ENCODE peak calls at places on chromosomes 13 and 19, in four cellular contexts. One of them, this sample, is unnamed.
A peak's percentile ranks its signal among the peaks of the same experiment; 100 is the strongest.

GRCh38 chr19:49895566-49896297 is 955 bp downstream of the IL4I1 start:
- DNase-seq in SK-N-SH: no peak
- DNase-seq in HepG2: no peak
- DNase-seq in K562: no peak
- DNase-seq in this sample: no peak

GRCh38 chr13:102128216-102128800 is 273.5 kb downstream of the FGF14 start:
- DNase-seq in SK-N-SH: no peak
- DNase-seq in HepG2: no peak
- DNase-seq in K562: no peak
- DNase-seq in this sample: no peak

GRCh38 chr13:40408602-40409001 is 257.8 kb downstream of the FOXO1 start:
- DNase-seq in SK-N-SH: no peak
- DNase-seq in K562: no peak
- DNase-seq in HepG2: no peak
- DNase-seq in this sample: no peak

GRCh38 chr13:19817106-19817505 is 34.4 kb upstream of the PSPC1 start:
- DNase-seq in SK-N-SH: no peak
- DNase-seq in K562: no peak
- DNase-seq in HepG2: no peak
- DNase-seq in this sample: no peak

GRCh38 chr13:27975579-27976361 is 6.7 kb upstream of the CDX2 start:
- DNase-seq in K562: no peak
- DNase-seq in HepG2: no peak
- DNase-seq in SK-N-SH: peak; percentile 15
- DNase-seq in this sample: no peak

GRCh38 chr19:18349524-18350128 is 9.2 kb downstream of the PGPEP1 start:
- DNase-seq in SK-N-SH: peak; percentile 84
- DNase-seq in HepG2: peak; percentile 40
- DNase-seq in K562: peak; percentile 73
- DNase-seq in this sample: peak; percentile 71

GRCh38 chr19:55069137-55069858 is 6.3 kb upstream of the RDH13 start:
- DNase-seq in K562: peak; percentile 73
- DNase-seq in SK-N-SH: peak; percentile 66
- DNase-seq in HepG2: no peak
- DNase-seq in this sample: peak; percentile 50

GRCh38 chr19:1746401-1747284 is 6.7 kb upstream of the ONECUT3 start:
- DNase-seq in HepG2: no peak
- DNase-seq in SK-N-SH: no peak
- DNase-seq in K562: no peak
- DNase-seq in this sample: no peak

GRCh38 chr13:33213024-33213795 is 72.3 kb downstream of the STARD13 start:
- DNase-seq in SK-N-SH: no peak
- DNase-seq in HepG2: peak; percentile 46
- DNase-seq in K562: no peak
- DNase-seq in this sample: no peak

GRCh38 chr19:58570770-58571574 is 2.2 kb downstream of the MZF1 start:
- DNase-seq in HepG2: no peak
- DNase-seq in SK-N-SH: no peak
- DNase-seq in K562: no peak
- DNase-seq in this sample: peak; percentile 6

GRCh38 chr19:8240274-8241229 is 31.4 kb downstream of the CERS4 start:
- DNase-seq in K562: peak; percentile 96
- DNase-seq in SK-N-SH: peak; percentile 93
- DNase-seq in HepG2: peak; percentile 90
- DNase-seq in this sample: peak; percentile 76

DNA sequence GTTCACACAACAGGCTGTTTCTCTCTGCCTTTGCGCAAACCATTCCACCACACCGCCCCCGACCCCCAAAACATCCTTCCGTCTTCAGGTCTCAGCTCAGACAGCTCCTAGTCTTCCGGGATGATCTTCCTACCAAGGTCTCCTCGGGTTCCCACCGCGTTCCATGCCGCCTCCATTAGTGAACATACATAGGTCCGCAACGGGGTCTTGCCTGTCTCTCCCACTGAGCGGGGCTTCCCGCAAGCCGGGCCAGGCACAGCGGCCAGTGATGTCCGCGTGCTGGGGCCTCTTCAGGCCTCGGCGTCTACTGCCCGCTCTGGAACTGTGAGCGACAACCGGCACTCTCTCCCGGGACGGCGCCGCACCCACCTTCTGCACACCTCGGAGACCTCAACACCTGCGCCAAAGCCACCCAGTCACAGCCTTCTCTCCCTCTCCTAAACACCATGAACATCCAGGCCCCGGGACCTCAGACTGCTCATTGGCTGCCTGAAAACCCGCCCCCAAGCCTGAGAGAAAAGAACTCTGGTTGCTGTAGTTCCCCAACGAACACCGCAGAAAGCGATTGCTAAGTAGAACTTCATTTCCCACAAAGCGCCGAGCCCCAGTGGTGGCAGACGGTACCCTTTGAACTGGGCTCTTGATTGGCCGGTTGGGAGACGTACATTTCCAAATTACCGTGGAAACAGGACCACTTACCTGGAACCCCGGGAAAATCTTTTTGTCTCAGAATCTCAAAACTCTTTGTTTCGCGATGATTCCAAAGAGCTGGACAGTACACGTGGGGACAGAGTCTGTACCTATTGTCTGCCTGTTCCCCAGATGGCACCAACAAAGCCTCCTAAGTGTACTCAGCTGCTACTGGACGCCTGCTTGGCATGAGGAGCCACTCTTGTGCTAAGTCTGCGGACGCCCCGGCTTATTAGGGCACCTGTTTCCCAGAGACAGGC is 9.5 kb downstream of the DYRK1B start:
- DNase-seq in SK-N-SH: peak; percentile 93
- DNase-seq in K562: no peak
- DNase-seq in HepG2: peak; percentile 77
- DNase-seq in this sample: peak; percentile 91
- TF ChIP-seq USF2 in SK-N-SH: no peak
- TF ChIP-seq USF2 in K562: no peak
- TF ChIP-seq USF2 in HepG2: no peak
- TF ChIP-seq USF2 in this sample: no peak

GRCh38 chr13:52026246-52026626 is 1.7 kb downstream of the UTP14C start:
- DNase-seq in K562: no peak
- DNase-seq in HepG2: peak; percentile 35
- DNase-seq in SK-N-SH: no peak
- DNase-seq in this sample: no peak

GRCh38 chr13:52022355-52022754 is 2.1 kb upstream of the UTP14C start:
- DNase-seq in HepG2: no peak
- DNase-seq in SK-N-SH: no peak
- DNase-seq in K562: peak; percentile 54
- DNase-seq in this sample: no peak

GRCh38 chr13:52024481-52024880 is at the start of gene UTP14C:
- DNase-seq in SK-N-SH: no peak
- DNase-seq in K562: no peak
- DNase-seq in HepG2: no peak
- DNase-seq in this sample: no peak

GRCh38 chr13:52027832-52028231 is 3.3 kb downstream of the UTP14C start:
- DNase-seq in HepG2: no peak
- DNase-seq in SK-N-SH: no peak
- DNase-seq in K562: no peak
- DNase-seq in this sample: no peak

DNA sequence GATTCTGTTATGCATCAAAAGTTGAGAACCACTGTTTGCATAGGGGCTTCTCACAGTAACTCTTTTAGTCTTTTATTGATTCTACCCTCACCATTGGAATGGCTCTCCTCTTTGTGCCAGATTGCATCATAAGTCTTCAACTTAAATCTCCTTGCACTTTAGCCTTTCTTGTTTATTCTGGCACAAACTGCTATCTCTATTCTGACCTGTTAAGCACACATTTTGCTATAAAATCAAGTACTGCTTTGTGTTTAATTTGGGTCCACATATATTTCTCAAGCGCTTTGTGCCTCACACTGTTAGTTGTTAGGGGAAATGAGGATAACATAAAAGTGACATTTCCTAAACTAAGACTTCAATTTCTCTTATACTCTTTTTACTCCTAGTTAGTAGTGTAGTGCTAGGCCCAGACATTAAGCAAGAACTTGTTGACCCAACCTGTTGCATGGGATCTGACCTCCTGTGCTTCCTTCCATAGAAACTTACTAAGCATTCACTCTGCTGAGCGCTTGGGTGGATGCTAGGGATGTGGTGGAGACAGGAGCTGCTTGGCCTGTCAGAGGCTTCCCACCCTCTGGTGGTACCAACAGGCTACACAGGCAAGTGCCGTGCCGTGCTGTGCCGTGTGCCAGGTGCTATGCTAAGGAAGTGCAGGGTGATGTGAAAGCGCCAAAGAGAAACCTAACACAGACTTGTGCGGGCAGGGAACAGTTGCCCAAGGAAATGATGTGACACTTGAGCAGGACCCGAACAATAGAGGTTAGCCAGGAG is 1.2 kb downstream of the UTP14C start:
- DNase-seq in HepG2: peak; percentile 96
- DNase-seq in K562: no peak
- DNase-seq in SK-N-SH: no peak
- DNase-seq in this sample: no peak
- TF ChIP-seq FOXJ3 in HepG2: peak; percentile 96
- TF ChIP-seq FOXJ3 in K562: no peak
- TF ChIP-seq FOXJ3 in SK-N-SH: no peak
- TF ChIP-seq FOXJ3 in this sample: no peak

GRCh38 chr13:44189085-44189484 is 184.5 kb upstream of the SERP2 start:
- DNase-seq in HepG2: no peak
- DNase-seq in SK-N-SH: no peak
- DNase-seq in K562: no peak
- DNase-seq in this sample: no peak

GRCh38 chr13:44191504-44192171 is 182.0 kb upstream of the SERP2 start:
- DNase-seq in HepG2: peak; percentile 64
- DNase-seq in SK-N-SH: peak; percentile 58
- DNase-seq in K562: peak; percentile 49
- DNase-seq in this sample: peak; percentile 21

GRCh38 chr13:44191103-44191502 is 182.5 kb upstream of the SERP2 start:
- DNase-seq in K562: no peak
- DNase-seq in HepG2: no peak
- DNase-seq in SK-N-SH: no peak
- DNase-seq in this sample: no peak

GRCh38 chr13:44184740-44185139 is 188.9 kb upstream of the SERP2 start:
- DNase-seq in SK-N-SH: no peak
- DNase-seq in K562: no peak
- DNase-seq in HepG2: no peak
- DNase-seq in this sample: no peak

DNA sequence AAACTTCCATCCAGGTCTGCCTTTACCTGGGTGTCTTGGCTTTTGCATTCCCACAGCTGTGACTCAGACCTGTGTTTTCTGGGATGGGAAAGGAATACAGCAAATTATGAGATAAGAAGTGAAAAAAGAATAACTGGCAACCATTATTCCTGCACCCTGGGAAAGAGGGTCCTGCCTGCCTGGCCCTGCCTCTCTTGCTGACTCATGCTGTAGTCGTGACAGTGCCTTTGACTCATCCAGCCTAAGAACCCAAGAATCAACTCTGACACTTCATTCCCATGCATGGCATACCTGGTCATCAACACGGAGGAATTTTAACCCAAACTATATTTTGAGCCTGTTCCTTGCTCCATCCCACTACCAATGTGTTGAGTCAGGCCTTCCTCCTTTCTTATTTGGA is 185.4 kb upstream of the SERP2 start:
- DNase-seq in HepG2: no peak
- DNase-seq in SK-N-SH: no peak
- DNase-seq in K562: no peak
- DNase-seq in this sample: no peak
- TF ChIP-seq USF2 in HepG2: no peak
- TF ChIP-seq USF2 in SK-N-SH: no peak
- TF ChIP-seq USF2 in K562: no peak
- TF ChIP-seq USF2 in this sample: no peak

DNA sequence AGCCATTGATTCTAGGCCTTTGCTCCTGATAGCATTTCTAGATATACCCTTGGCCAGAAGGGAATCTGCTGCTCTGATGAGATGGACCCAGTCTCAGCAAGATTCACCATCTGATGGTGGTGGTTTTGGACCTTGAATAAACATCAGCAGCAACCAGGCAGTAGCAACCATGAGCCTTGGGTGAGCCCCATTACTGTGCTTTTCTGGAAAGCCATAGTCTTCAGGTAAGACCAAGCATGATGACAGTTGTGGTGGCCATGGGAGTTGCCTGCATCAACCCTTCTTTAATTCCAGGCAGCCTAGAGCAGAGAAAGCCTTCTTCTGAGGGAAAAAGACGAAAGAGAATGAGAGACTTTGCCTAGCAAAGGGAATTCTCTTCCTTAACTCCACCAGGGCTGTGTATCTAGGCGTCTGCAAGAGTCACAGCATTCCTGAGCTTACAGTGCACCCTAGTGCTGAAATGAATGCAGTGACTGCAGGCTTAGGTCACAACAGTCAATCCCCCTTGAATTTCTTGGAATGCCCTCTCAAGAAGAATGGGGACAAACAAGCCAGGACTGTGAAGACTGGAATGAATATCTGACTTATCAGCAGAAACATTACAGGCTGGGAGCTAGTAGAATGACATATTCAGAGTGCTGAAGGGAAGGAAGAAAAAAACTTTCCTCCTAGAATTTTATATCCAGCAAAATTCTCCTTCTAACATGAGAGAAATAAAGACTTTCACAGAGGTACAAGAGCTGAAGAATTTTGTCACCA is 942.4 kb upstream of the PCDH20 start:
- DNase-seq in HepG2: peak; percentile 60
- DNase-seq in SK-N-SH: no peak
- DNase-seq in K562: no peak
- DNase-seq in this sample: peak; percentile 64
- TF ChIP-seq FOXJ3 in HepG2: no peak
- TF ChIP-seq FOXJ3 in SK-N-SH: no peak
- TF ChIP-seq FOXJ3 in K562: no peak
- TF ChIP-seq FOXJ3 in this sample: no peak

GRCh38 chr13:62300021-62300420 is 884.4 kb upstream of the PCDH20 start:
- DNase-seq in SK-N-SH: no peak
- DNase-seq in HepG2: no peak
- DNase-seq in K562: no peak
- DNase-seq in this sample: no peak
- TF ChIP-seq USF2 in SK-N-SH: no peak
- TF ChIP-seq USF2 in HepG2: no peak
- TF ChIP-seq USF2 in K562: no peak
- TF ChIP-seq USF2 in this sample: no peak

DNA sequence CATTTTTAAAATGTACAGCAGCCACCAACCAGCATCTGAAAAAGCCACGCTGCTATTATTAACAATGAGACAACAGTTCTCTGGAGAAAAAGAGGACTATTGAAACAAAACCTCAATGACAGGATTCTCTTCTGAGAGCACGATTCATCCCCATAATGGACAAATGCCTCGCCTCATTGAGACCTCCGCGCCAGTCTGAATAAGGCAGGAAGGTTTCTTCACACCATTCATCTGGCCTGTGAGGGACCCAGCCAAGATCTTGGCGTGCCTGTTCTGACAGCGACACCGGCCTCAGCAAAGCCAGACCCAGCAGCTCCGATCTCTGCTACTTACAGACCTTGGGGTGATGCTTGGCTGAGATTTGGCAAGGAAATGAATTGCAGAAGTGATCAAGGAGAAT is 14.8 kb downstream of the SMIM7 start:
- DNase-seq in HepG2: no peak
- DNase-seq in K562: no peak
- DNase-seq in SK-N-SH: no peak
- DNase-seq in this sample: no peak
- TF ChIP-seq FOXJ3 in HepG2: no peak
- TF ChIP-seq FOXJ3 in K562: no peak
- TF ChIP-seq FOXJ3 in SK-N-SH: no peak
- TF ChIP-seq FOXJ3 in this sample: no peak

This sample was measured in WTC11.